ENCODE peak calls at places on chromosomes 12 and 14, in ten cellular contexts. U, M, T, V, E, B, K, X, O and I are unnamed samples.

GRCh38 chr12:13982010-13982409 is 608 bp upstream of the GRIN2B start:
- DNase-seq in M (no peak), O (no peak), V (no peak), B (no peak), K (no peak), U (no peak), X (no peak), T (no peak), E (peak; percentile 2), I (no peak)

GRCh38 chr12:11853126-11853525 is 203.7 kb downstream of the ETV6 start:
- DNase-seq in M (no peak), B (no peak), U (no peak), X (no peak), K (no peak), E (no peak), V (no peak), T (no peak), O (no peak), I (no peak)

GRCh38 chr12:28611115-28611435 is 420.8 kb downstream of the CCDC91 start:
- DNase-seq in X (no peak), K (no peak), B (peak; percentile 91), V (no peak), O (no peak), E (peak; percentile 91), T (no peak), M (no peak), U (no peak), I (no peak)

GRCh38 chr14:77041837-77042557 is 13.5 kb upstream of the IRF2BPL start:
- DNase-seq in B (peak; percentile 94), U (no peak), T (no peak), M (no peak), V (peak; percentile 75), O (no peak), X (no peak), E (peak; percentile 95), K (peak; percentile 56), I (no peak)

GRCh38 chr12:31880340-31880739 is 78.9 kb upstream of the RESF1 start:
- DNase-seq in U (no peak), V (no peak), K (no peak), O (no peak), T (no peak), X (no peak), E (no peak), B (no peak), M (no peak), I (no peak)

GRCh38 chr12:123064885-123065619 is 84.6 kb downstream of the ARL6IP4 start:
- DNase-seq in U (no peak), O (no peak), V (no peak), K (no peak), X (no peak), E (no peak), B (no peak), T (no peak), M (peak; percentile 71), I (no peak)

GRCh38 chr12:6620137-6620884 is 13.1 kb upstream of the CHD4 start:
- DNase-seq in M (peak; percentile 89), V (no peak), X (peak; percentile 55), U (peak; percentile 79), E (peak; percentile 82), T (no peak), O (no peak), K (peak; percentile 59), B (no peak), I (no peak)

GRCh38 chr14:24243336-24243836 is 963 bp upstream of the TINF2 start:
- DNase-seq in T (peak; percentile 9), K (peak; percentile 41), U (no peak), V (peak; percentile 51), M (peak; percentile 81), E (no peak), O (no peak), B (peak; percentile 21), X (no peak), I (no peak)

DNA sequence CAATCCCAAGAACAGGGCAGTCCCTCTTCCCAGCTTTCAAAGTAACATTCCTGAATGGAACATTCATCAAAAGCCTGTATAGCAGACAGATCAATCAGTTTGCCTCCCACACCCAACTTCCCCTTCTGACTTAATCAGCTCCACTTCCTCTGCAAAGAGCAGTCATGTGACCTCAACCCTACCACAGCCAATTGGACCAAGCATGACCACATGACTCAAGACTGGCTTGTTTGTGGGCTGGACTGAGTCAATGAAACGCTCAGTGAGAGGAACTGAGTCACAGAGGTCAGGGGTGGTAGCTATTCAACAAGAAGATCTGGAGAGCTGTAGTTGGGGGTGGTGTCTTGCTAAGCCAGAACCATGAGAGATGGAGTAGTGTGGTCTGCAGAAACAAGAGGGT is 41.3 kb upstream of the TUNAR start:
- DNase-seq in V (no peak), U (no peak), O (no peak), K (no peak), E (no peak), T (no peak), X (no peak), B (no peak), M (no peak), I (no peak)
- H3K4me1 ChIP-seq in V (no peaks in the 10 kb centered on the region), U (no peaks in the 10 kb centered on the region), O (no peaks in the 10 kb centered on the region), K (no peaks in the 10 kb centered on the region), E (no peaks in the 10 kb centered on the region), T (no peaks in the 10 kb centered on the region), X (no peaks in the 10 kb centered on the region), B (no peaks in the 10 kb centered on the region), M (no peaks in the 10 kb centered on the region), I (no peaks in the 10 kb centered on the region)

GRCh38 chr14:98189944-98190343 is 1082.1 kb downstream of the BCL11B start:
- DNase-seq in B (no peak), E (no peak), O (no peak), X (no peak), T (no peak), K (no peak), M (no peak), V (no peak), U (no peak), I (no peak)

GRCh38 chr14:98189521-98189920 is 1082.5 kb downstream of the BCL11B start:
- DNase-seq in O (no peak), X (peak; percentile 65), T (no peak), U (no peak), M (no peak), K (no peak), B (no peak), V (no peak), E (no peak), I (peak; percentile 80)

GRCh38 chr14:98194821-98195220 is 1077.2 kb downstream of the BCL11B start:
- DNase-seq in U (no peak), K (no peak), B (no peak), X (no peak), E (no peak), V (no peak), M (no peak), O (no peak), T (no peak), I (no peak)

GRCh38 chr14:98195256-98195655 is 1076.7 kb downstream of the BCL11B start:
- DNase-seq in B (no peak), E (no peak), T (no peak), V (no peak), X (no peak), M (no peak), O (no peak), K (no peak), U (no peak), I (no peak)

GRCh38 chr14:98192946-98193345 is 1079.1 kb downstream of the BCL11B start:
- DNase-seq in T (no peak), B (no peak), E (no peak), X (no peak), M (no peak), K (no peak), U (no peak), V (no peak), O (no peak), I (no peak)
- H3K4me1 ChIP-seq in T (peaks cover 30% of the 10 kb centered on the region), B (no peaks in the 10 kb centered on the region), E (no peaks in the 10 kb centered on the region), X (peaks cover 97% of the 10 kb centered on the region), M (no peaks in the 10 kb centered on the region), K (peaks cover 8% of the 10 kb centered on the region), U (no peaks in the 10 kb centered on the region), V (no peaks in the 10 kb centered on the region), O (peaks cover 64% of the 10 kb centered on the region), I (peaks cover 98% of the 10 kb centered on the region)

GRCh38 chr14:92924247-92924646 is 1.3 kb downstream of the CHGA start:
- DNase-seq in B (no peak), X (no peak), V (no peak), T (peak; percentile 69), U (no peak), O (no peak), E (no peak), M (no peak), K (no peak), I (no peak)

GRCh38 chr14:92923744-92924103 is 774 bp downstream of the CHGA start:
- DNase-seq in T (no peak), M (no peak), B (no peak), E (no peak), U (no peak), X (no peak), O (no peak), K (no peak), V (no peak), I (no peak)

GRCh38 chr14:92922155-92922735 is 705 bp upstream of the CHGA start:
- DNase-seq in X (no peak), M (no peak), V (no peak), E (no peak), O (no peak), B (no peak), U (no peak), K (no peak), T (no peak), I (no peak)

GRCh38 chr14:92925446-92925845 is 2.5 kb downstream of the CHGA start:
- DNase-seq in K (no peak), V (no peak), E (no peak), U (no peak), B (no peak), O (no peak), T (no peak), M (no peak), X (no peak), I (no peak)

DNA sequence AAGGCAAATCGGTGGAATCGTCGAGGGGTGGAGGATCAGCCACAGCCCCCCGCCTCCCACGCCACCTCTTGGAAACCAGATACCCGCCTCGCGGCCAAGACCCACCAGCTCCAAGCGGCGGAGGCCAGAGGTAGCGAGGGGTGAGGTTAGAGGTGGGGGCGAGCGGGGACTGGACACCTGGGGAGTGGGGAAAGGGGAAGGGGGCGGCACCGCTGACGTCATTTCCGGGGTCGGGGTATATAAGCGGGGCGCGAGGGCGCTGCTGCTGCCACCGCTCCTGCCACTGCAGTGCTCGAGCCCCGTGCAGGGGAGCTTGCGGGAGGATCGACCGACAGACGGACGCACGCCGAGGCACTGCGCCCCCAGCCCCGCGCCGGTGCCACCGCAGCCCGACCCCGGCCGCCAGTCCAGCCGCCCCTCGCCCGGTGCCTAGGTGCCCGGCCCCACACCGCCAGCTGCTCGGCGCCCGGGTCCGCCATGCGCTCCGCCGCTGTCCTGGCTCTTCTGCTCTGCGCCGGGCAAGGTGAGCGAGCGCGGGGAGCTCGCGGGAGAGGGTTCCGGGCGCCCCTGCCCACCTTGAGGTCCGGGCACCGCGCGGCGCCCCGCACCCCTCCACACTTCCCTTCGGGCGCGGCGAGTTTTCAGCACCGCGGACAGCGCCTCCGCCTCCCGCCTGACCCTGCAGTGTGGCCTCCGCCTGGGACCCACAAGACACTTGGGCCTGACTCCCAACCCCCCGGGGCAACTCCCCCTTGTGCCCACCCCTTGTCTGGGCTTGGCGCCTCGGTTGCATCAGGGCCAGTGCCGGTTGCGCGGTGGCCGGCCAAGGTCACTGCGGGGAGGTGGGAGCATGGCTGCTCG is at the start of gene CHGA:
- DNase-seq in O (no peak), X (peak; percentile 30), B (no peak), T (no peak), M (no peak), U (peak; percentile 76), E (peak; percentile 47), K (no peak), V (peak; percentile 34), I (peak; percentile 14)
- H3K4me1 ChIP-seq in O (no peaks in the 10 kb centered on the region), X (no peaks in the 10 kb centered on the region), B (no peaks in the 10 kb centered on the region), T (peaks cover 6% of the 10 kb centered on the region), M (no peaks in the 10 kb centered on the region), U (no peaks in the 10 kb centered on the region), E (no peaks in the 10 kb centered on the region), K (no peaks in the 10 kb centered on the region), V (peaks cover 3% of the 10 kb centered on the region), I (no peaks in the 10 kb centered on the region)

DNA sequence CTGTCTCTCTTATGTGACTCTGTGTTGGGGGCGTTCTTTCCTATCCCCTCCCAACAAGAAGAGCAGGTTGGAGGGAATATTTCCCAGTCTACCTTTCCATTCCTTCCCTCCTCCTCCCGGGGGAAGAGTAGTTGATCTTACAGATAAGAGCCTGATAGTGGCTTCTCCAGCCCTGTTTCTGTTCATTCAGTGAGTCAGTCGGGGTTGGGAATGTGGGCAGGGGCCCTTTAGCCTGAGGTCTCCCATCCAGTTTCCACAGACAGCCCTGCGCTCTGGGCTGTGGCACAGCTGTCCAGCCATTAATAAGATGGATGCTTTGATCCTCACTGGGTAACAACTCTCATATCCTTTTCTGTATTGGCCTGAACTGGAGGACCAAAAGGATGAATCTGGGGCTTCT is 18.1 kb upstream of the PPP1R1A start:
- DNase-seq in O (no peak), M (no peak), K (no peak), E (no peak), B (no peak), U (no peak), X (no peak), V (no peak), T (no peak), I (no peak)
- H3K4me1 ChIP-seq in O (no peaks in the 10 kb centered on the region), M (no peaks in the 10 kb centered on the region), K (no peaks in the 10 kb centered on the region), E (no peaks in the 10 kb centered on the region), B (no peaks in the 10 kb centered on the region), U (no peaks in the 10 kb centered on the region), X (no peaks in the 10 kb centered on the region), V (no peaks in the 10 kb centered on the region), T (peaks cover 10% of the 10 kb centered on the region), I (no peaks in the 10 kb centered on the region)